ENCODE peak calls at places on chromosomes 1 and 21, in ten cellular contexts. One of them, this sample, is unnamed.

GRCh38 chr21:14259669-14260458 is 43.9 kb downstream of the RBM11 start:
- ATAC-seq in activated T-helper 17 cell treated with anti-CD3 and anti-CD28 coated beads, Interleukin-2, amount 50 U/mL, for 72 hours: peak; percentile 37
- ATAC-seq in right lobe of liver: peak; percentile 91
- ATAC-seq in stimulated activated naive CD8-positive, alpha-beta T cell treated with anti-CD3 and anti-CD28 coated beads, Interleukin-15, amount 100 ng/mL, for 72 hours: no peak
- ATAC-seq in A549: peak; percentile 86
- ATAC-seq in activated T-cell treated with anti-CD3 and anti-CD28 coated beads, Interleukin-2, amount 50 U/mL, for 72 hours: no peak
- ATAC-seq in foreskin keratinocyte: peak; percentile 67
- ATAC-seq in lower lobe of right lung: peak; percentile 91
- ATAC-seq in sciatic nerve: peak; percentile 76
- ATAC-seq in activated CD4-positive, alpha-beta T cell treated with anti-CD3 and anti-CD28 coated beads for 36 hours: peak; percentile 33
- ATAC-seq in this sample: peak; percentile 93

GRCh38 chr1:71651229-71651628 is 570.4 kb upstream of the ZRANB2 start:
- ATAC-seq in activated T-helper 17 cell treated with anti-CD3 and anti-CD28 coated beads, Interleukin-2, amount 50 U/mL, for 72 hours: no peak
- ATAC-seq in sciatic nerve: no peak
- ATAC-seq in lower lobe of right lung: no peak
- ATAC-seq in activated CD4-positive, alpha-beta T cell treated with anti-CD3 and anti-CD28 coated beads for 36 hours: no peak
- ATAC-seq in A549: no peak
- ATAC-seq in activated T-cell treated with anti-CD3 and anti-CD28 coated beads, Interleukin-2, amount 50 U/mL, for 72 hours: no peak
- ATAC-seq in right lobe of liver: no peak
- ATAC-seq in foreskin keratinocyte: no peak
- ATAC-seq in stimulated activated naive CD8-positive, alpha-beta T cell treated with anti-CD3 and anti-CD28 coated beads, Interleukin-15, amount 100 ng/mL, for 72 hours: no peak
- ATAC-seq in this sample: no peak

GRCh38 chr21:42421018-42421793 is 17.5 kb downstream of the UBASH3A start:
- ATAC-seq in foreskin keratinocyte: no peak
- ATAC-seq in right lobe of liver: no peak
- ATAC-seq in activated T-cell treated with anti-CD3 and anti-CD28 coated beads, Interleukin-2, amount 50 U/mL, for 72 hours: peak; percentile 6
- ATAC-seq in A549: no peak
- ATAC-seq in stimulated activated naive CD8-positive, alpha-beta T cell treated with anti-CD3 and anti-CD28 coated beads, Interleukin-15, amount 100 ng/mL, for 72 hours: peak; percentile 13
- ATAC-seq in activated CD4-positive, alpha-beta T cell treated with anti-CD3 and anti-CD28 coated beads for 36 hours: peak; percentile 40
- ATAC-seq in activated T-helper 17 cell treated with anti-CD3 and anti-CD28 coated beads, Interleukin-2, amount 50 U/mL, for 72 hours: peak; percentile 52
- ATAC-seq in sciatic nerve: no peak
- ATAC-seq in lower lobe of right lung: no peak
- ATAC-seq in this sample: no peak

GRCh38 chr1:30041741-30042437 is 681.5 kb downstream of the MATN1 start:
- ATAC-seq in lower lobe of right lung: no peak
- ATAC-seq in activated CD4-positive, alpha-beta T cell treated with anti-CD3 and anti-CD28 coated beads for 36 hours: no peak
- ATAC-seq in activated T-helper 17 cell treated with anti-CD3 and anti-CD28 coated beads, Interleukin-2, amount 50 U/mL, for 72 hours: no peak
- ATAC-seq in foreskin keratinocyte: no peak
- ATAC-seq in activated T-cell treated with anti-CD3 and anti-CD28 coated beads, Interleukin-2, amount 50 U/mL, for 72 hours: no peak
- ATAC-seq in sciatic nerve: no peak
- ATAC-seq in A549: no peak
- ATAC-seq in right lobe of liver: no peak
- ATAC-seq in stimulated activated naive CD8-positive, alpha-beta T cell treated with anti-CD3 and anti-CD28 coated beads, Interleukin-15, amount 100 ng/mL, for 72 hours: no peak
- ATAC-seq in this sample: no peak

GRCh38 chr1:234916840-234917239 is 211.8 kb downstream of the TOMM20 start:
- ATAC-seq in activated T-cell treated with anti-CD3 and anti-CD28 coated beads, Interleukin-2, amount 50 U/mL, for 72 hours: no peak
- ATAC-seq in A549: no peak
- ATAC-seq in activated CD4-positive, alpha-beta T cell treated with anti-CD3 and anti-CD28 coated beads for 36 hours: peak; percentile 60
- ATAC-seq in right lobe of liver: no peak
- ATAC-seq in lower lobe of right lung: no peak
- ATAC-seq in stimulated activated naive CD8-positive, alpha-beta T cell treated with anti-CD3 and anti-CD28 coated beads, Interleukin-15, amount 100 ng/mL, for 72 hours: peak; percentile 37
- ATAC-seq in foreskin keratinocyte: no peak
- ATAC-seq in sciatic nerve: no peak
- ATAC-seq in activated T-helper 17 cell treated with anti-CD3 and anti-CD28 coated beads, Interleukin-2, amount 50 U/mL, for 72 hours: no peak
- ATAC-seq in this sample: no peak

GRCh38 chr1:202643397-202644218 is 66.6 kb downstream of the SYT2 start:
- ATAC-seq in sciatic nerve: peak; percentile 34
- ATAC-seq in right lobe of liver: peak; percentile 41
- ATAC-seq in A549: peak; percentile 45
- ATAC-seq in activated T-helper 17 cell treated with anti-CD3 and anti-CD28 coated beads, Interleukin-2, amount 50 U/mL, for 72 hours: peak; percentile 49
- ATAC-seq in activated T-cell treated with anti-CD3 and anti-CD28 coated beads, Interleukin-2, amount 50 U/mL, for 72 hours: peak; percentile 61
- ATAC-seq in stimulated activated naive CD8-positive, alpha-beta T cell treated with anti-CD3 and anti-CD28 coated beads, Interleukin-15, amount 100 ng/mL, for 72 hours: peak; percentile 69
- ATAC-seq in lower lobe of right lung: peak; percentile 48
- ATAC-seq in foreskin keratinocyte: peak; percentile 30
- ATAC-seq in activated CD4-positive, alpha-beta T cell treated with anti-CD3 and anti-CD28 coated beads for 36 hours: peak; percentile 51
- ATAC-seq in this sample: peak; percentile 71

GRCh38 chr21:41091561-41091960 is 76.4 kb upstream of the BACE2 start:
- ATAC-seq in activated CD4-positive, alpha-beta T cell treated with anti-CD3 and anti-CD28 coated beads for 36 hours: no peak
- ATAC-seq in activated T-cell treated with anti-CD3 and anti-CD28 coated beads, Interleukin-2, amount 50 U/mL, for 72 hours: no peak
- ATAC-seq in right lobe of liver: no peak
- ATAC-seq in lower lobe of right lung: no peak
- ATAC-seq in stimulated activated naive CD8-positive, alpha-beta T cell treated with anti-CD3 and anti-CD28 coated beads, Interleukin-15, amount 100 ng/mL, for 72 hours: no peak
- ATAC-seq in activated T-helper 17 cell treated with anti-CD3 and anti-CD28 coated beads, Interleukin-2, amount 50 U/mL, for 72 hours: no peak
- ATAC-seq in foreskin keratinocyte: no peak
- ATAC-seq in sciatic nerve: no peak
- ATAC-seq in A549: no peak
- ATAC-seq in this sample: no peak

GRCh38 chr1:205301842-205302588 is 19.5 kb downstream of the NUAK2 start:
- ATAC-seq in A549: peak; percentile 18
- ATAC-seq in activated T-helper 17 cell treated with anti-CD3 and anti-CD28 coated beads, Interleukin-2, amount 50 U/mL, for 72 hours: no peak
- ATAC-seq in activated CD4-positive, alpha-beta T cell treated with anti-CD3 and anti-CD28 coated beads for 36 hours: no peak
- ATAC-seq in foreskin keratinocyte: no peak
- ATAC-seq in activated T-cell treated with anti-CD3 and anti-CD28 coated beads, Interleukin-2, amount 50 U/mL, for 72 hours: no peak
- ATAC-seq in right lobe of liver: no peak
- ATAC-seq in sciatic nerve: no peak
- ATAC-seq in lower lobe of right lung: peak; percentile 2
- ATAC-seq in stimulated activated naive CD8-positive, alpha-beta T cell treated with anti-CD3 and anti-CD28 coated beads, Interleukin-15, amount 100 ng/mL, for 72 hours: no peak
- ATAC-seq in this sample: peak; percentile 1

GRCh38 chr1:160086162-160086892 is 5.0 kb downstream of the KCNJ9 start:
- ATAC-seq in activated T-cell treated with anti-CD3 and anti-CD28 coated beads, Interleukin-2, amount 50 U/mL, for 72 hours: no peak
- ATAC-seq in sciatic nerve: peak; percentile 89
- ATAC-seq in activated T-helper 17 cell treated with anti-CD3 and anti-CD28 coated beads, Interleukin-2, amount 50 U/mL, for 72 hours: no peak
- ATAC-seq in activated CD4-positive, alpha-beta T cell treated with anti-CD3 and anti-CD28 coated beads for 36 hours: no peak
- ATAC-seq in stimulated activated naive CD8-positive, alpha-beta T cell treated with anti-CD3 and anti-CD28 coated beads, Interleukin-15, amount 100 ng/mL, for 72 hours: no peak
- ATAC-seq in foreskin keratinocyte: no peak
- ATAC-seq in right lobe of liver: no peak
- ATAC-seq in A549: no peak
- ATAC-seq in lower lobe of right lung: no peak
- ATAC-seq in this sample: no peak

GRCh38 chr1:236110137-236110536 is 32.2 kb upstream of the GPR137B start:
- ATAC-seq in foreskin keratinocyte: no peak
- ATAC-seq in right lobe of liver: no peak
- ATAC-seq in lower lobe of right lung: no peak
- ATAC-seq in stimulated activated naive CD8-positive, alpha-beta T cell treated with anti-CD3 and anti-CD28 coated beads, Interleukin-15, amount 100 ng/mL, for 72 hours: no peak
- ATAC-seq in activated T-cell treated with anti-CD3 and anti-CD28 coated beads, Interleukin-2, amount 50 U/mL, for 72 hours: no peak
- ATAC-seq in sciatic nerve: no peak
- ATAC-seq in activated T-helper 17 cell treated with anti-CD3 and anti-CD28 coated beads, Interleukin-2, amount 50 U/mL, for 72 hours: no peak
- ATAC-seq in A549: no peak
- ATAC-seq in activated CD4-positive, alpha-beta T cell treated with anti-CD3 and anti-CD28 coated beads for 36 hours: no peak
- ATAC-seq in this sample: no peak

GRCh38 chr1:167776616-167777252 is 55.0 kb downstream of the MPZL1 start:
- ATAC-seq in A549: no peak
- ATAC-seq in lower lobe of right lung: no peak
- ATAC-seq in activated CD4-positive, alpha-beta T cell treated with anti-CD3 and anti-CD28 coated beads for 36 hours: peak; percentile 52
- ATAC-seq in foreskin keratinocyte: no peak
- ATAC-seq in stimulated activated naive CD8-positive, alpha-beta T cell treated with anti-CD3 and anti-CD28 coated beads, Interleukin-15, amount 100 ng/mL, for 72 hours: peak; percentile 53
- ATAC-seq in activated T-cell treated with anti-CD3 and anti-CD28 coated beads, Interleukin-2, amount 50 U/mL, for 72 hours: no peak
- ATAC-seq in right lobe of liver: no peak
- ATAC-seq in activated T-helper 17 cell treated with anti-CD3 and anti-CD28 coated beads, Interleukin-2, amount 50 U/mL, for 72 hours: peak; percentile 35
- ATAC-seq in sciatic nerve: no peak
- ATAC-seq in this sample: no peak

GRCh38 chr1:8871539-8871935 is 6.9 kb downstream of the ENO1 start:
- ATAC-seq in sciatic nerve: no peak
- ATAC-seq in stimulated activated naive CD8-positive, alpha-beta T cell treated with anti-CD3 and anti-CD28 coated beads, Interleukin-15, amount 100 ng/mL, for 72 hours: no peak
- ATAC-seq in lower lobe of right lung: no peak
- ATAC-seq in activated CD4-positive, alpha-beta T cell treated with anti-CD3 and anti-CD28 coated beads for 36 hours: no peak
- ATAC-seq in A549: no peak
- ATAC-seq in activated T-helper 17 cell treated with anti-CD3 and anti-CD28 coated beads, Interleukin-2, amount 50 U/mL, for 72 hours: no peak
- ATAC-seq in activated T-cell treated with anti-CD3 and anti-CD28 coated beads, Interleukin-2, amount 50 U/mL, for 72 hours: no peak
- ATAC-seq in foreskin keratinocyte: peak; percentile 9
- ATAC-seq in right lobe of liver: peak; percentile 26
- ATAC-seq in this sample: no peak

GRCh38 chr21:43365611-43366426 is 61.1 kb downstream of the SIK1 start:
- ATAC-seq in sciatic nerve: no peak
- ATAC-seq in stimulated activated naive CD8-positive, alpha-beta T cell treated with anti-CD3 and anti-CD28 coated beads, Interleukin-15, amount 100 ng/mL, for 72 hours: no peak
- ATAC-seq in A549: no peak
- ATAC-seq in right lobe of liver: no peak
- ATAC-seq in activated T-helper 17 cell treated with anti-CD3 and anti-CD28 coated beads, Interleukin-2, amount 50 U/mL, for 72 hours: no peak
- ATAC-seq in foreskin keratinocyte: no peak
- ATAC-seq in activated T-cell treated with anti-CD3 and anti-CD28 coated beads, Interleukin-2, amount 50 U/mL, for 72 hours: no peak
- ATAC-seq in lower lobe of right lung: no peak
- ATAC-seq in activated CD4-positive, alpha-beta T cell treated with anti-CD3 and anti-CD28 coated beads for 36 hours: no peak
- ATAC-seq in this sample: no peak

GRCh38 chr1:115448282-115449044 is 110.4 kb upstream of the NGF start:
- ATAC-seq in right lobe of liver: peak; percentile 50
- ATAC-seq in sciatic nerve: no peak
- ATAC-seq in activated T-helper 17 cell treated with anti-CD3 and anti-CD28 coated beads, Interleukin-2, amount 50 U/mL, for 72 hours: no peak
- ATAC-seq in lower lobe of right lung: no peak
- ATAC-seq in stimulated activated naive CD8-positive, alpha-beta T cell treated with anti-CD3 and anti-CD28 coated beads, Interleukin-15, amount 100 ng/mL, for 72 hours: no peak
- ATAC-seq in A549: no peak
- ATAC-seq in activated CD4-positive, alpha-beta T cell treated with anti-CD3 and anti-CD28 coated beads for 36 hours: no peak
- ATAC-seq in foreskin keratinocyte: no peak
- ATAC-seq in activated T-cell treated with anti-CD3 and anti-CD28 coated beads, Interleukin-2, amount 50 U/mL, for 72 hours: no peak
- ATAC-seq in this sample: no peak

GRCh38 chr21:15241997-15242767 is 177.4 kb upstream of the NRIP1 start:
- ATAC-seq in A549: no peak
- ATAC-seq in activated CD4-positive, alpha-beta T cell treated with anti-CD3 and anti-CD28 coated beads for 36 hours: no peak
- ATAC-seq in lower lobe of right lung: peak; percentile 39
- ATAC-seq in foreskin keratinocyte: no peak
- ATAC-seq in stimulated activated naive CD8-positive, alpha-beta T cell treated with anti-CD3 and anti-CD28 coated beads, Interleukin-15, amount 100 ng/mL, for 72 hours: no peak
- ATAC-seq in activated T-helper 17 cell treated with anti-CD3 and anti-CD28 coated beads, Interleukin-2, amount 50 U/mL, for 72 hours: no peak
- ATAC-seq in sciatic nerve: no peak
- ATAC-seq in activated T-cell treated with anti-CD3 and anti-CD28 coated beads, Interleukin-2, amount 50 U/mL, for 72 hours: no peak
- ATAC-seq in right lobe of liver: no peak
- ATAC-seq in this sample: no peak

GRCh38 chr1:110065841-110066240 is 4.6 kb downstream of the ALX3 start:
- ATAC-seq in right lobe of liver: no peak
- ATAC-seq in stimulated activated naive CD8-positive, alpha-beta T cell treated with anti-CD3 and anti-CD28 coated beads, Interleukin-15, amount 100 ng/mL, for 72 hours: no peak
- ATAC-seq in foreskin keratinocyte: no peak
- ATAC-seq in activated T-helper 17 cell treated with anti-CD3 and anti-CD28 coated beads, Interleukin-2, amount 50 U/mL, for 72 hours: no peak
- ATAC-seq in sciatic nerve: no peak
- ATAC-seq in lower lobe of right lung: no peak
- ATAC-seq in A549: no peak
- ATAC-seq in activated T-cell treated with anti-CD3 and anti-CD28 coated beads, Interleukin-2, amount 50 U/mL, for 72 hours: no peak
- ATAC-seq in activated CD4-positive, alpha-beta T cell treated with anti-CD3 and anti-CD28 coated beads for 36 hours: no peak
- ATAC-seq in this sample: peak; percentile 52

GRCh38 chr21:44836666-44837471 is 19.0 kb upstream of the SUMO3 start:
- ATAC-seq in foreskin keratinocyte: peak; percentile 38
- ATAC-seq in activated CD4-positive, alpha-beta T cell treated with anti-CD3 and anti-CD28 coated beads for 36 hours: no peak
- ATAC-seq in sciatic nerve: peak; percentile 46
- ATAC-seq in right lobe of liver: no peak
- ATAC-seq in activated T-helper 17 cell treated with anti-CD3 and anti-CD28 coated beads, Interleukin-2, amount 50 U/mL, for 72 hours: no peak
- ATAC-seq in A549: no peak
- ATAC-seq in lower lobe of right lung: peak; percentile 60
- ATAC-seq in stimulated activated naive CD8-positive, alpha-beta T cell treated with anti-CD3 and anti-CD28 coated beads, Interleukin-15, amount 100 ng/mL, for 72 hours: peak; percentile 34
- ATAC-seq in activated T-cell treated with anti-CD3 and anti-CD28 coated beads, Interleukin-2, amount 50 U/mL, for 72 hours: no peak
- ATAC-seq in this sample: peak; percentile 47

GRCh38 chr21:25967566-25968438 is 202.8 kb downstream of the APP start:
- ATAC-seq in lower lobe of right lung: peak; percentile 63
- ATAC-seq in foreskin keratinocyte: peak; percentile 45
- ATAC-seq in stimulated activated naive CD8-positive, alpha-beta T cell treated with anti-CD3 and anti-CD28 coated beads, Interleukin-15, amount 100 ng/mL, for 72 hours: no peak
- ATAC-seq in activated CD4-positive, alpha-beta T cell treated with anti-CD3 and anti-CD28 coated beads for 36 hours: peak; percentile 89
- ATAC-seq in sciatic nerve: peak; percentile 57
- ATAC-seq in activated T-cell treated with anti-CD3 and anti-CD28 coated beads, Interleukin-2, amount 50 U/mL, for 72 hours: peak; percentile 45
- ATAC-seq in right lobe of liver: peak; percentile 62
- ATAC-seq in A549: no peak
- ATAC-seq in activated T-helper 17 cell treated with anti-CD3 and anti-CD28 coated beads, Interleukin-2, amount 50 U/mL, for 72 hours: peak; percentile 45
- ATAC-seq in this sample: peak; percentile 50

GRCh38 chr21:42846221-42846620 is 33.1 kb downstream of the WDR4 start:
- ATAC-seq in A549: no peak
- ATAC-seq in sciatic nerve: no peak
- ATAC-seq in right lobe of liver: no peak
- ATAC-seq in foreskin keratinocyte: no peak
- ATAC-seq in lower lobe of right lung: no peak
- ATAC-seq in activated CD4-positive, alpha-beta T cell treated with anti-CD3 and anti-CD28 coated beads for 36 hours: no peak
- ATAC-seq in activated T-helper 17 cell treated with anti-CD3 and anti-CD28 coated beads, Interleukin-2, amount 50 U/mL, for 72 hours: no peak
- ATAC-seq in stimulated activated naive CD8-positive, alpha-beta T cell treated with anti-CD3 and anti-CD28 coated beads, Interleukin-15, amount 100 ng/mL, for 72 hours: no peak
- ATAC-seq in activated T-cell treated with anti-CD3 and anti-CD28 coated beads, Interleukin-2, amount 50 U/mL, for 72 hours: no peak
- ATAC-seq in this sample: no peak

GRCh38 chr1:234863596-234863995 is 253.6 kb upstream of the IRF2BP2 start:
- ATAC-seq in foreskin keratinocyte: peak; percentile 66
- ATAC-seq in lower lobe of right lung: no peak
- ATAC-seq in right lobe of liver: no peak
- ATAC-seq in activated CD4-positive, alpha-beta T cell treated with anti-CD3 and anti-CD28 coated beads for 36 hours: no peak
- ATAC-seq in activated T-helper 17 cell treated with anti-CD3 and anti-CD28 coated beads, Interleukin-2, amount 50 U/mL, for 72 hours: no peak
- ATAC-seq in activated T-cell treated with anti-CD3 and anti-CD28 coated beads, Interleukin-2, amount 50 U/mL, for 72 hours: no peak
- ATAC-seq in A549: peak; percentile 19
- ATAC-seq in stimulated activated naive CD8-positive, alpha-beta T cell treated with anti-CD3 and anti-CD28 coated beads, Interleukin-15, amount 100 ng/mL, for 72 hours: no peak
- ATAC-seq in sciatic nerve: peak; percentile 63
- ATAC-seq in this sample: peak; percentile 73